ENCODE peak calls at places on chromosomes 5 and 9, in ten cellular contexts. N is BJ, Y is A549, A is upper lobe of left lung, V is right atrium auricular region, T is heart left ventricle, I is fibroblast of lung, S is tibial artery, M is HFFc6, E is OCI-LY7. X is an unnamed sample.
A peak's percentile ranks its signal among the peaks of the same experiment; 100 is the strongest.

GRCh38 chr5:147690595-147690994 is 91.9 kb downstream of the JAKMIP2 start:
- DNase-seq in N (no peak), Y (peak; percentile 13), A (no peak), V (no peak), T (no peak), I (no peak), S (no peak), M (no peak), E (peak; percentile 2), X (no peak)

GRCh38 chr5:107772418-107773310 is 101.9 kb upstream of the EFNA5 start:
- DNase-seq in N (no peak), Y (no peak), A (no peak), V (no peak), T (peak; percentile 50), I (no peak), S (no peak), M (no peak), E (no peak), X (no peak)

GRCh38 chr5:108727639-108728565 is 19.8 kb upstream of the FER start:
- DNase-seq in N (peak; percentile 44), Y (peak; percentile 94), A (peak; percentile 97), V (peak; percentile 90), T (peak; percentile 95), I (peak; percentile 93), S (peak; percentile 92), M (peak; percentile 89), E (peak; percentile 2), X (peak; percentile 73)

GRCh38 chr9:113963017-113963620 is 87.0 kb downstream of the ZNF618 start:
- DNase-seq in N (no peak), Y (peak; percentile 62), A (no peak), V (peak; percentile 64), T (no peak), I (peak; percentile 71), S (no peak), M (peak; percentile 39), E (peak; percentile 47), X (no peak)

GRCh38 chr5:141567513-141568117 is 51.2 kb downstream of the DIAPH1 start:
- DNase-seq in N (no peak), Y (no peak), A (no peak), V (no peak), T (no peak), I (peak; percentile 31), S (no peak), M (peak; percentile 21), E (peak; percentile 34), X (no peak)

GRCh38 chr9:93097496-93098205 is 1.6 kb downstream of the CARD19 start:
- DNase-seq in N (no peak), Y (no peak), A (no peak), V (no peak), T (peak; percentile 30), I (no peak), S (peak; percentile 20), M (no peak), E (no peak), X (no peak)

GRCh38 chr5:155087036-155087435 is 73.5 kb downstream of the KIF4B start:
- DNase-seq in N (no peak), Y (no peak), A (no peak), V (no peak), T (no peak), I (no peak), S (no peak), M (peak; percentile 78), E (no peak), X (no peak)

GRCh38 chr9:72052122-72052521 is 8.3 kb downstream of the C9orf57 start:
- DNase-seq in N (no peak), Y (no peak), A (no peak), V (no peak), T (no peak), I (no peak), S (no peak), M (no peak), E (no peak), X (no peak)

GRCh38 chr5:1204693-1205242 is 3.4 kb downstream of the SLC6A19 start:
- DNase-seq in N (no peak), Y (peak; percentile 58), A (peak; percentile 46), V (no peak), T (no peak), I (peak; percentile 42), S (no peak), M (peak; percentile 39), E (peak; percentile 6), X (no peak)

DNA sequence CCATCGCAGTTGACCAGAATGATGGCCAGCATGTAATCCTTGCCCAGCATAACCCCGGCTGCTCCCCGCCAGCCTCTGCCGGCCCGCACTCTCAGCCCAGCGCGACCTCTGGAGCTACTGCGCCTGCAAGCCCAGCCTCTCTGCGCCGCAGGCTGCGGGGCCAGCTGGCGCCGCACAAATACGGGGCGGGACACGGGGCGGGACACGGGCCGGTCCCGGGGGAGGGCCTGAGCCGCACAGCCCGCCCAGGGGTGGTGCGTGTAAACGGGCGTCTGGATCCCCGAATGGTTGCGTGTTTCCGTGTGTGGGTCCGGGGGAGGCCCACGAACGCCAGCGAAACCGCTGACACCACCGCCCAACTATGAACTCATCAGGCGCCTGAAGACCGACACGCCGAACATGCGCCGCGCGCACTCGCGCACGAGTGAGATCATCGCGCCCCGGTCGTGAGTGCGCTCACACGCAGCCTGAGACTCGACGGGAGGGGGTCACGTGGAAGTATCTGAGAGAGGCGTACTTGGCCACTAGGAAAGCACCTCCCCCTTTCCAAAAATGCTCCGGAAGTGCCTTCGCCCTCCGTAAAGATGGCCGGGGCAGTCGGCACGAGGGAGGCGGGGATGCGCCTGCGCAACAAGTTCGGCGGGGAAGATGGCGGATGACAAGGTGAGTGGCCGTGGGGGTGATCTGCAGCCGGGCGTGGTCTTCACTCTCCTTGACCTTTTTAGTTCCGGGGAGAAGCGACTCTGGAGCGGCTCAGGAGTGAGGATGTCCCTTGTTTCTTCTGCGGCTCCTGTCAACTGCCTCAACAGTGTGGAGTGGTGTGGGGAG is at the start of the genes APBB3 and SLC35A4:
- DNase-seq in N (peak; percentile 97), Y (peak; percentile 98), A (peak; percentile 98), V (peak; percentile 99), T (peak; percentile 98), I (peak; percentile 99), S (peak; percentile 98), M (peak; percentile 99), E (peak; percentile 96), X (peak; percentile 91)
- TF ChIP-seq CTCF in N (no peak), Y (no peak), A (peak; percentile 24), V (no peak), T (no peak), I (no peak), S (peak; percentile 16), M (no peak), E (no peak), X (no peak)

GRCh38 chr9:107667700-107668099 is 178.1 kb upstream of the KLF4 start:
- DNase-seq in N (no peak), Y (no peak), A (no peak), V (peak; percentile 63), T (peak; percentile 49), I (no peak), S (peak; percentile 28), M (no peak), E (no peak), X (no peak)
- TF ChIP-seq CTCF in N (no peak), Y (no peak), A (no peak), V (no peak), T (no peak), I (no peak), S (no peak), M (no peak), E (no peak), X (no peak)

GRCh38 chr5:51018423-51018822 is 352.0 kb downstream of the PARP8 start:
- DNase-seq in N (no peak), Y (no peak), A (no peak), V (no peak), T (no peak), I (no peak), S (no peak), M (no peak), E (no peak), X (no peak)

DNA sequence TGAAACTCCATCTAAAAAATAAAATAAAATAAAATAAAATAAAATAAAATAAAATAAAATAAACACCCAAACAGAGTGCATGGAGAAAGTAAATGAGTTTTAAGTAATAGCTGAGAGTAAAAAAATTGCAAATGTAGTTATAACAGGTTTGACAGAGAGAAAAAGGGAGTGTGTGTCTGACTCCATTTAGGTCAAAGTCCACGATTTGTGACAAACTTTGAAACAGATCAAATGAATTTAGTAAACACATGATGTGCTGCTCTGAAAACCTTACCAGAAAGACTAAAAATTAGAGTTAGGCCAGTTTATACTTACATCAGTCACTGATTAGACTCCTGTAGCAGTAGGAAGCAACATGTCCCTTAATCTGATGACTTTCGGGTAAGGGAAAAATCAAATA is 346.6 kb downstream of the PARP8 start:
- DNase-seq in N (no peak), Y (no peak), A (no peak), V (no peak), T (no peak), I (no peak), S (no peak), M (no peak), E (no peak), X (no peak)
- TF ChIP-seq CTCF in N (no peak), Y (no peak), A (no peak), V (no peak), T (no peak), I (no peak), S (no peak), M (no peak), E (no peak), X (no peak)

GRCh38 chr5:78359831-78360673 is at the start of gene SCAMP1:
- DNase-seq in N (peak; percentile 51), Y (peak; percentile 91), A (peak; percentile 99), V (peak; percentile 90), T (peak; percentile 94), I (peak; percentile 92), S (peak; percentile 88), M (peak; percentile 86), E (peak; percentile 96), X (peak; percentile 80)
- TF ChIP-seq CTCF in N (no peak), Y (no peak), A (peak; percentile 72), V (no peak), T (peak; percentile 14), I (peak; percentile 23), S (peak; percentile 50), M (peak; percentile 54), E (no peak), X (peak; percentile 24)

GRCh38 chr9:87950765-87951488 is 23.4 kb downstream of the CDK20 start:
- DNase-seq in N (no peak), Y (peak; percentile 41), A (no peak), V (no peak), T (no peak), I (peak; percentile 40), S (no peak), M (no peak), E (peak; percentile 50), X (no peak)
- TF ChIP-seq CTCF in N (peak; percentile 54), Y (peak; percentile 43), A (peak; percentile 51), V (no peak), T (peak; percentile 15), I (peak; percentile 30), S (no peak), M (peak; percentile 77), E (peak; percentile 82), X (peak; percentile 20)

X was measured in mesothelial cell of epicardium.